ENCODE peak calls at places on chromosomes 12 and 14, in five cellular contexts. One of them, this sample, is unnamed.

GRCh38 chr12:104456950-104457745 is 400 bp downstream of the CHST11 start:
- DNase-seq in T-cell: peak; percentile 47
- DNase-seq in NCI-H774: no peak
- DNase-seq in activated CD4-positive, alpha-beta T cell treated with anti-CD3 and anti-CD28 coated beads for 24 hours: peak; percentile 40
- DNase-seq in left kidney: peak; percentile 93
- DNase-seq in this sample: peak; percentile 61

GRCh38 chr12:9074484-9075140 is 41.1 kb downstream of the A2M start:
- DNase-seq in NCI-H774: no peak
- DNase-seq in T-cell: no peak
- DNase-seq in activated CD4-positive, alpha-beta T cell treated with anti-CD3 and anti-CD28 coated beads for 24 hours: no peak
- DNase-seq in left kidney: no peak
- DNase-seq in this sample: no peak

GRCh38 chr12:102740157-102741032 is 176.6 kb downstream of the PAH start:
- DNase-seq in T-cell: no peak
- DNase-seq in NCI-H774: peak; percentile 64
- DNase-seq in left kidney: peak; percentile 66
- DNase-seq in activated CD4-positive, alpha-beta T cell treated with anti-CD3 and anti-CD28 coated beads for 24 hours: no peak
- DNase-seq in this sample: peak; percentile 60

GRCh38 chr12:21073822-21074460 is 57.1 kb upstream of the SLCO1B1 start:
- DNase-seq in T-cell: no peak
- DNase-seq in left kidney: no peak
- DNase-seq in NCI-H774: no peak
- DNase-seq in activated CD4-positive, alpha-beta T cell treated with anti-CD3 and anti-CD28 coated beads for 24 hours: no peak
- DNase-seq in this sample: peak; percentile 30

GRCh38 chr12:4164591-4165558 is 108.7 kb upstream of the CCND2 start:
- DNase-seq in T-cell: peak; percentile 57
- DNase-seq in activated CD4-positive, alpha-beta T cell treated with anti-CD3 and anti-CD28 coated beads for 24 hours: peak; percentile 38
- DNase-seq in NCI-H774: no peak
- DNase-seq in left kidney: peak; percentile 93
- DNase-seq in this sample: peak; percentile 37

GRCh38 chr14:53528114-53528513 is 375.0 kb upstream of the DDHD1 start:
- DNase-seq in left kidney: no peak
- DNase-seq in T-cell: no peak
- DNase-seq in NCI-H774: no peak
- DNase-seq in activated CD4-positive, alpha-beta T cell treated with anti-CD3 and anti-CD28 coated beads for 24 hours: no peak
- DNase-seq in this sample: no peak

GRCh38 chr12:79652521-79652920 is 38.2 kb downstream of the PAWR start:
- DNase-seq in NCI-H774: no peak
- DNase-seq in left kidney: no peak
- DNase-seq in activated CD4-positive, alpha-beta T cell treated with anti-CD3 and anti-CD28 coated beads for 24 hours: no peak
- DNase-seq in T-cell: no peak
- DNase-seq in this sample: no peak

GRCh38 chr14:48615618-48616017 is 940.2 kb upstream of the MDGA2 start:
- DNase-seq in T-cell: no peak
- DNase-seq in left kidney: no peak
- DNase-seq in NCI-H774: no peak
- DNase-seq in activated CD4-positive, alpha-beta T cell treated with anti-CD3 and anti-CD28 coated beads for 24 hours: no peak
- DNase-seq in this sample: no peak

GRCh38 chr14:61512508-61512907 is 182.8 kb upstream of the HIF1A start:
- DNase-seq in T-cell: no peak
- DNase-seq in activated CD4-positive, alpha-beta T cell treated with anti-CD3 and anti-CD28 coated beads for 24 hours: no peak
- DNase-seq in NCI-H774: no peak
- DNase-seq in left kidney: no peak
- DNase-seq in this sample: no peak

GRCh38 chr12:33634544-33634943 is 194.9 kb upstream of the SYT10 start:
- DNase-seq in activated CD4-positive, alpha-beta T cell treated with anti-CD3 and anti-CD28 coated beads for 24 hours: no peak
- DNase-seq in NCI-H774: no peak
- DNase-seq in T-cell: no peak
- DNase-seq in left kidney: no peak
- DNase-seq in this sample: no peak

GRCh38 chr12:117036547-117036946 is 62.7 kb downstream of the TESC start:
- DNase-seq in T-cell: no peak
- DNase-seq in activated CD4-positive, alpha-beta T cell treated with anti-CD3 and anti-CD28 coated beads for 24 hours: no peak
- DNase-seq in NCI-H774: no peak
- DNase-seq in left kidney: no peak
- DNase-seq in this sample: no peak

GRCh38 chr12:29818925-29819324 is 35.2 kb upstream of the TMTC1 start:
- DNase-seq in activated CD4-positive, alpha-beta T cell treated with anti-CD3 and anti-CD28 coated beads for 24 hours: no peak
- DNase-seq in T-cell: no peak
- DNase-seq in NCI-H774: no peak
- DNase-seq in left kidney: no peak
- DNase-seq in this sample: no peak

GRCh38 chr12:100190013-100190394 is 10.6 kb upstream of the ACTR6 start:
- DNase-seq in left kidney: no peak
- DNase-seq in T-cell: no peak
- DNase-seq in activated CD4-positive, alpha-beta T cell treated with anti-CD3 and anti-CD28 coated beads for 24 hours: no peak
- DNase-seq in NCI-H774: no peak
- DNase-seq in this sample: no peak

GRCh38 chr14:68522510-68523325 is 270.1 kb downstream of the ZFP36L1 start:
- DNase-seq in NCI-H774: no peak
- DNase-seq in left kidney: peak; percentile 77
- DNase-seq in activated CD4-positive, alpha-beta T cell treated with anti-CD3 and anti-CD28 coated beads for 24 hours: no peak
- DNase-seq in T-cell: no peak
- DNase-seq in this sample: peak; percentile 37